ENCODE peak calls at places on chromosomes 12 and 14, in eight cellular contexts. Z is choroid plexus epithelial cell, Q is breast epithelium, A is sigmoid colon, V is iPS DF 19.7, Y is T-helper 2 cell, L is cardiac muscle cell, P is left cardiac atrium. T is an unnamed sample.

GRCh38 chr12:117830471-117830870 is 138.3 kb downstream of the KSR2 start:
- DNase-seq in P (no peak), V (no peak), Y (no peak), Q (no peak), A (peak), L (no peak), Z (no peak), T (no peak)

GRCh38 chr12:62761658-62762057 is 173.3 kb downstream of the PPM1H start:
- DNase-seq in P (peak), Y (no peak), A (no peak), Q (no peak), V (no peak), Z (no peak), L (no peak), T (no peak)

GRCh38 chr12:89901906-89902648 is 193.4 kb upstream of the ATP2B1 start:
- DNase-seq in Q (no peak), Y (no peak), Z (no peak), V (no peak), A (no peak), L (no peak), P (no peak), T (no peak)

GRCh38 chr14:95504135-95505029 is 12.1 kb downstream of the SYNE3 start:
- DNase-seq in V (no peak), A (peak), Z (peak), P (no peak), Q (no peak), L (peak), Y (no peak), T (peak)

GRCh38 chr14:69848903-69849391 is 30.3 kb upstream of the SMOC1 start:
- DNase-seq in P (no peak), V (no peak), Z (no peak), L (no peak), Y (no peak), A (no peak), Q (no peak), T (no peak)

GRCh38 chr14:34951286-34951685 is 31.5 kb upstream of the SRP54 start:
- DNase-seq in V (no peak), Y (no peak), A (no peak), Z (peak), P (no peak), L (peak), Q (no peak), T (no peak)

GRCh38 chr12:29447285-29447975 is 50.1 kb downstream of the OVCH1 start:
- DNase-seq in P (no peak), A (no peak), L (no peak), V (no peak), Q (no peak), Y (no peak), Z (no peak), T (no peak)

GRCh38 chr12:116559330-116560080 is at the start of gene MAP1LC3B2:
- DNase-seq in Y (peak), Z (peak), P (peak), L (peak), V (no peak), Q (no peak), A (peak), T (peak)

GRCh38 chr12:124906606-124907261 is 7.7 kb downstream of the UBC start:
- DNase-seq in A (peak), L (peak), P (peak), Q (peak), V (no peak), Z (peak), Y (peak), T (no peak)

GRCh38 chr14:101823511-101824120 is 62.1 kb downstream of the PPP2R5C start:
- DNase-seq in L (peak), V (no peak), Y (peak), Z (no peak), A (peak), P (no peak), Q (no peak), T (no peak)

GRCh38 chr12:26212988-26213387 is 17.6 kb downstream of the SSPN start:
- DNase-seq in Y (no peak), P (no peak), V (no peak), L (no peak), A (no peak), Z (no peak), Q (no peak), T (no peak)

GRCh38 chr12:127531561-127531960 is 735.4 kb upstream of the TMEM132C start:
- DNase-seq in Z (no peak), Y (no peak), A (no peak), V (no peak), Q (no peak), L (no peak), P (no peak), T (no peak)

GRCh38 chr12:57546438-57547365 is at the start of gene DCTN2:
- DNase-seq in V (peak), A (peak), Y (peak), Q (peak), P (peak), L (peak), Z (peak), T (peak)

T was measured in NK-92 treated with Interleukin-12 subunit alpha and Interleukin-12 subunit beta, amount 100 ng/mL, for 24 hours.